ENCODE peak calls at places on chromosome 3, in nine cellular contexts. One of them, this sample, is unnamed.

GRCh38 chr3:62939707-62940106 is 64.5 kb upstream of the CADPS start:
- DNase-seq in adrenal gland: no peak
- DNase-seq in H54: no peak
- DNase-seq in GM12878: no peak
- DNase-seq in esophagus muscularis mucosa: no peak
- DNase-seq in heart left ventricle: no peak
- DNase-seq in GM12892: no peak
- DNase-seq in sigmoid colon: no peak
- DNase-seq in ovary: no peak
- DNase-seq in this sample: no peak

GRCh38 chr3:127406309-127407025 is 118.6 kb upstream of the PRR20G start:
- DNase-seq in adrenal gland: peak
- DNase-seq in H54: peak
- DNase-seq in GM12878: no peak
- DNase-seq in esophagus muscularis mucosa: no peak
- DNase-seq in heart left ventricle: no peak
- DNase-seq in GM12892: no peak
- DNase-seq in sigmoid colon: peak
- DNase-seq in ovary: no peak
- DNase-seq in this sample: peak

GRCh38 chr3:180595536-180595935 is 6.4 kb upstream of the TTC14 start:
- DNase-seq in adrenal gland: no peak
- DNase-seq in H54: no peak
- DNase-seq in GM12878: no peak
- DNase-seq in esophagus muscularis mucosa: no peak
- DNase-seq in heart left ventricle: no peak
- DNase-seq in GM12892: no peak
- DNase-seq in sigmoid colon: no peak
- DNase-seq in ovary: no peak
- DNase-seq in this sample: no peak

GRCh38 chr3:58658508-58658907 is 8.1 kb downstream of the FAM3D start:
- DNase-seq in adrenal gland: no peak
- DNase-seq in H54: no peak
- DNase-seq in GM12878: no peak
- DNase-seq in esophagus muscularis mucosa: no peak
- DNase-seq in heart left ventricle: no peak
- DNase-seq in GM12892: no peak
- DNase-seq in sigmoid colon: peak
- DNase-seq in ovary: no peak
- DNase-seq in this sample: no peak

GRCh38 chr3:169383770-169384169 is 279.7 kb downstream of the MECOM start:
- DNase-seq in adrenal gland: no peak
- DNase-seq in H54: no peak
- DNase-seq in GM12878: no peak
- DNase-seq in esophagus muscularis mucosa: no peak
- DNase-seq in heart left ventricle: no peak
- DNase-seq in GM12892: no peak
- DNase-seq in sigmoid colon: no peak
- DNase-seq in ovary: no peak
- DNase-seq in this sample: no peak

GRCh38 chr3:66076861-66077495 is 38.3 kb upstream of the MAGI1 start:
- DNase-seq in adrenal gland: no peak
- DNase-seq in H54: no peak
- DNase-seq in GM12878: no peak
- DNase-seq in esophagus muscularis mucosa: no peak
- DNase-seq in heart left ventricle: no peak
- DNase-seq in GM12892: no peak
- DNase-seq in sigmoid colon: no peak
- DNase-seq in ovary: no peak
- DNase-seq in this sample: no peak

GRCh38 chr3:43867673-43868072 is 176.9 kb downstream of the ABHD5 start:
- DNase-seq in adrenal gland: peak
- DNase-seq in H54: no peak
- DNase-seq in GM12878: no peak
- DNase-seq in esophagus muscularis mucosa: peak
- DNase-seq in heart left ventricle: no peak
- DNase-seq in GM12892: no peak
- DNase-seq in sigmoid colon: no peak
- DNase-seq in ovary: peak
- DNase-seq in this sample: peak

GRCh38 chr3:32818431-32819085 is 761 bp downstream of the TRIM71 start:
- DNase-seq in adrenal gland: no peak
- DNase-seq in H54: no peak
- DNase-seq in GM12878: no peak
- DNase-seq in esophagus muscularis mucosa: no peak
- DNase-seq in heart left ventricle: no peak
- DNase-seq in GM12892: no peak
- DNase-seq in sigmoid colon: no peak
- DNase-seq in ovary: no peak
- DNase-seq in this sample: no peak

GRCh38 chr3:43361077-43361476 is 74.7 kb downstream of the SNRK start:
- DNase-seq in adrenal gland: no peak
- DNase-seq in H54: no peak
- DNase-seq in GM12878: no peak
- DNase-seq in esophagus muscularis mucosa: peak
- DNase-seq in heart left ventricle: no peak
- DNase-seq in GM12892: no peak
- DNase-seq in sigmoid colon: no peak
- DNase-seq in ovary: no peak
- DNase-seq in this sample: no peak

GRCh38 chr3:190338717-190339116 is 16.5 kb upstream of the CLDN1 start:
- DNase-seq in adrenal gland: peak
- DNase-seq in H54: no peak
- DNase-seq in GM12878: no peak
- DNase-seq in esophagus muscularis mucosa: no peak
- DNase-seq in heart left ventricle: no peak
- DNase-seq in GM12892: no peak
- DNase-seq in sigmoid colon: no peak
- DNase-seq in ovary: no peak
- DNase-seq in this sample: peak

GRCh38 chr3:196193037-196193737 is 18.0 kb downstream of the ZDHHC19 start:
- DNase-seq in adrenal gland: no peak
- DNase-seq in H54: no peak
- DNase-seq in GM12878: no peak
- DNase-seq in esophagus muscularis mucosa: no peak
- DNase-seq in heart left ventricle: no peak
- DNase-seq in GM12892: no peak
- DNase-seq in sigmoid colon: no peak
- DNase-seq in ovary: no peak
- DNase-seq in this sample: no peak

GRCh38 chr3:71753716-71754609 is at the start of gene GPR27:
- DNase-seq in adrenal gland: peak
- DNase-seq in H54: no peak
- DNase-seq in GM12878: no peak
- DNase-seq in esophagus muscularis mucosa: no peak
- DNase-seq in heart left ventricle: peak
- DNase-seq in GM12892: no peak
- DNase-seq in sigmoid colon: no peak
- DNase-seq in ovary: peak
- DNase-seq in this sample: peak

GRCh38 chr3:146818866-146819265 is 213.7 kb upstream of the PLSCR5 start:
- DNase-seq in adrenal gland: no peak
- DNase-seq in H54: no peak
- DNase-seq in GM12878: no peak
- DNase-seq in esophagus muscularis mucosa: no peak
- DNase-seq in heart left ventricle: no peak
- DNase-seq in GM12892: no peak
- DNase-seq in sigmoid colon: no peak
- DNase-seq in ovary: no peak
- DNase-seq in this sample: no peak

GRCh38 chr3:191235331-191236314 is 36.6 kb downstream of the OSTN start:
- DNase-seq in adrenal gland: no peak
- DNase-seq in H54: no peak
- DNase-seq in GM12878: peak
- DNase-seq in esophagus muscularis mucosa: no peak
- DNase-seq in heart left ventricle: no peak
- DNase-seq in GM12892: peak
- DNase-seq in sigmoid colon: no peak
- DNase-seq in ovary: no peak
- DNase-seq in this sample: no peak

GRCh38 chr3:73298243-73299183 is 237.1 kb downstream of the EBLN2 start:
- DNase-seq in adrenal gland: no peak
- DNase-seq in H54: no peak
- DNase-seq in GM12878: no peak
- DNase-seq in esophagus muscularis mucosa: no peak
- DNase-seq in heart left ventricle: no peak
- DNase-seq in GM12892: no peak
- DNase-seq in sigmoid colon: no peak
- DNase-seq in ovary: no peak
- DNase-seq in this sample: no peak

GRCh38 chr3:158792709-158793108 is 9.1 kb upstream of the MFSD1 start:
- DNase-seq in adrenal gland: peak
- DNase-seq in H54: peak
- DNase-seq in GM12878: no peak
- DNase-seq in esophagus muscularis mucosa: peak
- DNase-seq in heart left ventricle: no peak
- DNase-seq in GM12892: no peak
- DNase-seq in sigmoid colon: no peak
- DNase-seq in ovary: no peak
- DNase-seq in this sample: peak

GRCh38 chr3:64150527-64151238 is 74.6 kb downstream of the PRICKLE2 start:
- DNase-seq in adrenal gland: no peak
- DNase-seq in H54: no peak
- DNase-seq in GM12878: no peak
- DNase-seq in esophagus muscularis mucosa: no peak
- DNase-seq in heart left ventricle: peak
- DNase-seq in GM12892: no peak
- DNase-seq in sigmoid colon: peak
- DNase-seq in ovary: peak
- DNase-seq in this sample: peak

GRCh38 chr3:143482106-143483088 is 362.8 kb downstream of the CHST2 start:
- DNase-seq in adrenal gland: no peak
- DNase-seq in H54: no peak
- DNase-seq in GM12878: no peak
- DNase-seq in esophagus muscularis mucosa: no peak
- DNase-seq in heart left ventricle: no peak
- DNase-seq in GM12892: no peak
- DNase-seq in sigmoid colon: no peak
- DNase-seq in ovary: no peak
- DNase-seq in this sample: no peak

GRCh38 chr3:18424862-18425640 is at the start of gene SATB1:
- DNase-seq in adrenal gland: peak
- DNase-seq in H54: no peak
- DNase-seq in GM12878: no peak
- DNase-seq in esophagus muscularis mucosa: peak
- DNase-seq in heart left ventricle: peak
- DNase-seq in GM12892: no peak
- DNase-seq in sigmoid colon: peak
- DNase-seq in ovary: peak
- DNase-seq in this sample: no peak
- TF ChIP-seq POLR2A in adrenal gland: peak
- TF ChIP-seq POLR2A in H54: no peak
- TF ChIP-seq POLR2A in GM12878: no peak
- TF ChIP-seq POLR2A in esophagus muscularis mucosa: no peak
- TF ChIP-seq POLR2A in heart left ventricle: no peak
- TF ChIP-seq POLR2A in GM12892: no peak
- TF ChIP-seq POLR2A in sigmoid colon: no peak
- TF ChIP-seq POLR2A in ovary: no peak
- TF ChIP-seq POLR2A in this sample: no peak

DNA sequence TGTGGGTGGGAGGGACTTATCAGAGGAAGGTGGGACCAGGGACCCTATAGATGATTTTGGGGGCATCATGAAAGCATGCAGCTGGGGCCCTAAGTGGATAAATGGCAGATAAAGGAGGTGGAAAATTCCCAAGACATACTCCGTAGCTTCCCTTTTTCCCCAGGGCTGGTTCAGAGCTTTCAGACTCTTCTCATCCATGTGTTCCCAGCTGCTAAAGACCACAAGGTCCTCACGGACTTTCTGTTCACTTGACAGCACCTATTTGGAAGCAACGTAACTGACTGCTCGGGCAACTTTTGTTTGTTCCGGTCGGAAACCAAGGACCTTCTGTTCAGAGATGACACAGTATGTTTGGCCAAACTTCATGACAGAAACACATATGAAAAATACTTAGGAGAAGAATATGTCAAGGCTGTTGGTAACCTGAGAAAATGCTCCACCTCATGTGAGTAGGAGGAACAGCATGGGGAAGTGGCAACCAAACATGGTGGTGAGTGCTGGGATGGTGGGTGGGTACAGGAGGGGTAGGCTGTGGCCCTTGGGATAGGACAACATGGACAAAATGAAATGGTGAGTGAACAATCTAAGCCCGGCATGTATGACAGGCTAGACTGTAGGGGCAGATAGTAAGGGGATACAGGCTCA is 28.7 kb upstream of the SRPRB start:
- DNase-seq in adrenal gland: no peak
- DNase-seq in H54: no peak
- DNase-seq in GM12878: no peak
- DNase-seq in esophagus muscularis mucosa: no peak
- DNase-seq in heart left ventricle: no peak
- DNase-seq in GM12892: no peak
- DNase-seq in sigmoid colon: no peak
- DNase-seq in ovary: no peak
- DNase-seq in this sample: no peak
- TF ChIP-seq POLR2A in adrenal gland: no peak
- TF ChIP-seq POLR2A in H54: no peak
- TF ChIP-seq POLR2A in GM12878: no peak
- TF ChIP-seq POLR2A in esophagus muscularis mucosa: no peak
- TF ChIP-seq POLR2A in heart left ventricle: no peak
- TF ChIP-seq POLR2A in GM12892: no peak
- TF ChIP-seq POLR2A in sigmoid colon: no peak
- TF ChIP-seq POLR2A in ovary: no peak
- TF ChIP-seq POLR2A in this sample: no peak

GRCh38 chr3:23202921-23203650 is at the start of gene UBE2E2:
- DNase-seq in adrenal gland: peak
- DNase-seq in H54: peak
- DNase-seq in GM12878: no peak
- DNase-seq in esophagus muscularis mucosa: no peak
- DNase-seq in heart left ventricle: peak
- DNase-seq in GM12892: peak
- DNase-seq in sigmoid colon: peak
- DNase-seq in ovary: peak
- DNase-seq in this sample: peak
- TF ChIP-seq POLR2A in adrenal gland: peak
- TF ChIP-seq POLR2A in H54: peak
- TF ChIP-seq POLR2A in GM12878: peak
- TF ChIP-seq POLR2A in esophagus muscularis mucosa: peak
- TF ChIP-seq POLR2A in heart left ventricle: no peak
- TF ChIP-seq POLR2A in GM12892: peak
- TF ChIP-seq POLR2A in sigmoid colon: no peak
- TF ChIP-seq POLR2A in ovary: peak
- TF ChIP-seq POLR2A in this sample: peak

DNA sequence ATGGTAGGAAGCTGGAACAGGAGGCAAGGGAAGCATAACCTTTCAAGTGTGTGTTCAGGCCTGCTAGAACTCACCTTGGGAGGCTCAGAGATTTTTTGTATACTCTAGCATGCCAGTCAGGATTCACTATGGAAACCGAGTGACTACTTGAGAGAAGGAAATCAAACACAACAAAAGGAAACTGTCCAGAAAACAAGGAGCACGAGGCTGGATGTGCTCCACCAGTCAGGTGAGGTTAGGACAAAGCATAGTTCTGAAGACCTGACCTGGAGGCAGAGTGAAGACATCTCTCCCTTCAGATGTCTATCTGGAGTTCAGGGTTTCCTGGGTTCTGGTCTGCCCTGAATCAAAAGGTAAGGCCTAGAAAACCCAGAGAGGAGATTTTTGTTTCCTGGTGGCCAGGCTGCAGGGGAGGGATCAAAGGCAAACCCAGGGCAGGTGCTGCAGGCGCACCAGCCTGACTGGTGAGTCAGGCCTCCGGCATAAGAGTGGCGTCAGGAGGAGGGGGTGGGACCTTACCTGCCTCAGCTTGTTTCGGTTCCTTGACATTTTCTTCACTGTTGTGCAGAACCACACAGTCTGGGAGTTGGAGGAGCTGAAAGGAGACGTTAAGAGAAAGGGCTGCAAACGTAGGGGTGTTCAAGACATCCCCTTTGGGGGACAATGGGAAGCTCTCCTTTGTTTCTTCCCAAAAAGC is 52.2 kb upstream of the OSBPL11 start:
- DNase-seq in adrenal gland: no peak
- DNase-seq in H54: no peak
- DNase-seq in GM12878: no peak
- DNase-seq in esophagus muscularis mucosa: no peak
- DNase-seq in heart left ventricle: no peak
- DNase-seq in GM12892: no peak
- DNase-seq in sigmoid colon: no peak
- DNase-seq in ovary: no peak
- DNase-seq in this sample: no peak
- TF ChIP-seq POLR2A in adrenal gland: no peak
- TF ChIP-seq POLR2A in H54: no peak
- TF ChIP-seq POLR2A in GM12878: no peak
- TF ChIP-seq POLR2A in esophagus muscularis mucosa: no peak
- TF ChIP-seq POLR2A in heart left ventricle: no peak
- TF ChIP-seq POLR2A in GM12892: no peak
- TF ChIP-seq POLR2A in sigmoid colon: no peak
- TF ChIP-seq POLR2A in ovary: no peak
- TF ChIP-seq POLR2A in this sample: no peak